ENCODE peak calls at places on chromosome 17, in eight cellular contexts. R, E, U, N, W, S, V and C are unnamed samples.

GRCh38 chr17:4492762-4493561 is 5.7 kb upstream of the SPNS2 start:
- DNase-seq in R (peak), E (peak), U (peak), N (no peak), W (no peak), S (no peak), V (no peak), C (peak)

GRCh38 chr17:8192070-8192815 is 2.3 kb upstream of the BORCS6 start:
- DNase-seq in R (peak), E (peak), U (peak), N (no peak), W (peak), S (peak), V (peak), C (peak)

GRCh38 chr17:4968916-4969550 is 1.4 kb upstream of the SPAG7 start:
- DNase-seq in R (peak), E (peak), U (no peak), N (peak), W (no peak), S (no peak), V (no peak), C (peak)

GRCh38 chr17:8001976-8002645 is at the start of gene GUCY2D:
- DNase-seq in R (no peak), E (no peak), U (no peak), N (no peak), W (no peak), S (no peak), V (no peak), C (no peak)

GRCh38 chr17:16820979-16821543 is 131.0 kb downstream of the CCDC144A start:
- DNase-seq in R (no peak), E (no peak), U (no peak), N (no peak), W (no peak), S (no peak), V (no peak), C (no peak)

GRCh38 chr17:49588726-49589555 is 13.3 kb downstream of the NXPH3 start:
- DNase-seq in R (no peak), E (no peak), U (no peak), N (peak), W (no peak), S (no peak), V (no peak), C (peak)

GRCh38 chr17:49739662-49740271 is 24.2 kb downstream of the FAM117A start:
- DNase-seq in R (peak), E (peak), U (peak), N (no peak), W (peak), S (peak), V (peak), C (peak)

GRCh38 chr17:14352139-14352538 is 51.3 kb downstream of the HS3ST3B1 start:
- DNase-seq in R (no peak), E (no peak), U (no peak), N (no peak), W (no peak), S (no peak), V (no peak), C (peak)

GRCh38 chr17:18919963-18920362 is 32.0 kb upstream of the SLC5A10 start:
- DNase-seq in R (no peak), E (no peak), U (no peak), N (no peak), W (no peak), S (no peak), V (no peak), C (no peak)

GRCh38 chr17:28682655-28683054 is 20.6 kb downstream of the SUPT6H start:
- DNase-seq in R (no peak), E (no peak), U (no peak), N (no peak), W (no peak), S (no peak), V (no peak), C (no peak)

GRCh38 chr17:28686296-28686695 is 24.3 kb downstream of the SUPT6H start:
- DNase-seq in R (no peak), E (no peak), U (no peak), N (no peak), W (no peak), S (no peak), V (no peak), C (no peak)

GRCh38 chr17:28685366-28685765 is 23.4 kb downstream of the SUPT6H start:
- DNase-seq in R (no peak), E (no peak), U (no peak), N (no peak), W (no peak), S (no peak), V (no peak), C (no peak)

GRCh38 chr17:28688481-28688880 is 23.2 kb downstream of the PROCA1 start:
- DNase-seq in R (no peak), E (no peak), U (no peak), N (no peak), W (no peak), S (no peak), V (no peak), C (no peak)

DNA sequence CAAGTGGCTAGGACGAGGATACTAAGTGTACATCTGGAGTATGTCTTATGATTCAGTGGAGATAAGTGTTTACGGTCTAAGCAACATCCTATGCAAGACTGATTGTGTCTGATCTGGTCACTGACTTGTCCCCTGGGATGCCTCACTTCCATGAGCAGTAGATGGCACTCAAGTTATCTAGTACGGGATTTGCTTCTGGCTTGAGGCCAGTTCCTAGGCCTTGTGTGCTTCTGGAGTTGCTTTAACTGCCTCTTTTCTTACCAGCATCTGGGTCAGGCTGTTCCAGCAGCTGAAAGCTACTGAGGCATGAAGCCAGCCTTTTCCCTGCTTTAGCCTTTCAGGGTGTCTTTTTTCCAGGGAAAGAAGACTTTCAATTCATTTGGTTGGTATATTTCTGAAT is 23.0 kb downstream of the SUPT6H start:
- DNase-seq in R (no peak), E (no peak), U (peak), N (no peak), W (peak), S (peak), V (no peak), C (peak)
- TF ChIP-seq CTCF in R (no peak), E (no peak), U (no peak), N (peak), W (no peak), S (peak), V (no peak), C (no peak)

GRCh38 chr17:78883533-78884131 is 19.4 kb downstream of the CEP295NL start:
- DNase-seq in R (peak), E (peak), U (peak), N (peak), W (peak), S (peak), V (no peak), C (peak)
- H3K4me3 ChIP-seq in R (no peak), E (no peak), U (peak), N (peak), W (no peak), S (no peak), V (peak), C (peak)

GRCh38 chr17:82876602-82877391 is 37.0 kb upstream of the ZNF750 start:
- DNase-seq in R (peak), E (peak), U (peak), N (no peak), W (peak), S (peak), V (peak), C (peak)
- TF ChIP-seq CTCF in R (no peak), E (peak), U (peak), N (peak), W (peak), S (peak), V (peak), C (peak)

DNA sequence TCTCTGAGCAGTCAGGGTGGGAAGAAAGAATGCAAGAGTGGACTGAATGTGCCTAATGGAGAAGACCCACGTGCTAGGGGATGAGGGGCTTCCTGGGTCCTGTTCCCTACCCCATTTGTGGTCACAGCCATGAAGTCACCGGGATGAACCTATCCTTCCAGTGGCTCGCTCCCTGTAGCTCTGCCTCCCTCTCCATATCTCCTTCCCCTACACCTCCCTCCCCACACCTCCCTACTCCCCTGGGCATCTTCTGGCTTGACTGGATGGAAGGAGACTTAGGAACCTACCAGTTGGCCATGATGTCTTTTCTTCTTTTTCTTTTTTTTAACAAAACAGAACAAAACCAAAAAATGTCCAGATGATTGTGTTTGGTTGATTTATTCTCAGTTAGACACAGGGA is 14.1 kb downstream of the IGFBP4 start:
- DNase-seq in R (no peak), E (no peak), U (no peak), N (no peak), W (no peak), S (no peak), V (no peak), C (no peak)
- H3K4me3 ChIP-seq in R (no peak), E (no peak), U (no peak), N (no peak), W (no peak), S (no peak), V (no peak), C (no peak)

GRCh38 chr17:30831663-30832437 is at the start of gene ATAD5:
- DNase-seq in R (peak), E (peak), U (peak), N (peak), W (peak), S (peak), V (peak), C (peak)
- TF ChIP-seq CTCF in R (no peak), E (no peak), U (no peak), N (no peak), W (no peak), S (no peak), V (no peak), C (no peak)

DNA sequence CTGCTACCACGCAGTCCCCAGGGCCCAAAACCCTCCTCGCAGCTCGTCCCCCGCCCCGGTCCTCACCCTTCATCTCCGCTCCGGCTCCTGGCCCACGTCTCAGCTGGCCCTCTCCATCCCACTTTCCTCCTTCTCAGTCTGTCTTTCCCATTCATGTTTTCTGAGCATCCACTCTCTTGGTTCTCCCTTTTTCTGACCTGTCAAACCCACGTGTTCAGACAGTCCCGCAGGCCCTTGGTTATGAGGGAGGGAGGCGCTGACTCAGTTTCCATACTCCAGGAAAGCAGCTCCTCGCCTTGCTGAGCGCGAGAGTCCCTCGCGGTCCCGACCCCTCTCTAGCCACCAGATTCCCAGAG is 392 bp upstream of the HID1 start:
- DNase-seq in R (no peak), E (no peak), U (no peak), N (no peak), W (no peak), S (no peak), V (no peak), C (no peak)
- H3K4me3 ChIP-seq in R (no peak), E (peak), U (peak), N (peak), W (no peak), S (peak), V (peak), C (no peak)

GRCh38 chr17:6815775-6816174 is 15.8 kb downstream of the TEKT1 start:
- DNase-seq in R (no peak), E (no peak), U (no peak), N (no peak), W (no peak), S (no peak), V (no peak), C (no peak)
- TF ChIP-seq CTCF in R (no peak), E (no peak), U (no peak), N (no peak), W (no peak), S (no peak), V (no peak), C (no peak)

DNA sequence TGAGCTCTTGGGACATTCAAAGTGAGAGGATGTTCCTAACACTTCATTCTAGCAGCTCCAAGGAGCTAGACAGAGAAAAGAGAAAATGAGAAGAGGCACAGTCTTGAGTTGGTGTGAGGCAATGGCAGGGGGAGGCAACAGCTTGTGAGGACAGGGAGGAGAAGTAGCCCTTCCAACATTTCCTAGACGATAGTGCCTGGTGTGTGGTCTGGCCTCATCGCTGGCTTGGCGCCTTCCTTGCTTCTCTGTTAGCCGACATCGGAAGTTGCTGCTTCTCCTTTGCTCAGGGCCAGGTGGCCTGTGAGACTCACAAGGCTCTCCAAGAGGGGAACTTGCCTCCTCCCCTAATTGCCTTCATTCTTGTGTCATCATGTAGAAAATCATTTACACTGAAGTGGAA is 208.6 kb downstream of the MAP2K4 start:
- DNase-seq in R (no peak), E (no peak), U (no peak), N (no peak), W (no peak), S (no peak), V (no peak), C (no peak)
- H3K4me3 ChIP-seq in R (no peak), E (no peak), U (no peak), N (no peak), W (no peak), S (no peak), V (no peak), C (no peak)

DNA sequence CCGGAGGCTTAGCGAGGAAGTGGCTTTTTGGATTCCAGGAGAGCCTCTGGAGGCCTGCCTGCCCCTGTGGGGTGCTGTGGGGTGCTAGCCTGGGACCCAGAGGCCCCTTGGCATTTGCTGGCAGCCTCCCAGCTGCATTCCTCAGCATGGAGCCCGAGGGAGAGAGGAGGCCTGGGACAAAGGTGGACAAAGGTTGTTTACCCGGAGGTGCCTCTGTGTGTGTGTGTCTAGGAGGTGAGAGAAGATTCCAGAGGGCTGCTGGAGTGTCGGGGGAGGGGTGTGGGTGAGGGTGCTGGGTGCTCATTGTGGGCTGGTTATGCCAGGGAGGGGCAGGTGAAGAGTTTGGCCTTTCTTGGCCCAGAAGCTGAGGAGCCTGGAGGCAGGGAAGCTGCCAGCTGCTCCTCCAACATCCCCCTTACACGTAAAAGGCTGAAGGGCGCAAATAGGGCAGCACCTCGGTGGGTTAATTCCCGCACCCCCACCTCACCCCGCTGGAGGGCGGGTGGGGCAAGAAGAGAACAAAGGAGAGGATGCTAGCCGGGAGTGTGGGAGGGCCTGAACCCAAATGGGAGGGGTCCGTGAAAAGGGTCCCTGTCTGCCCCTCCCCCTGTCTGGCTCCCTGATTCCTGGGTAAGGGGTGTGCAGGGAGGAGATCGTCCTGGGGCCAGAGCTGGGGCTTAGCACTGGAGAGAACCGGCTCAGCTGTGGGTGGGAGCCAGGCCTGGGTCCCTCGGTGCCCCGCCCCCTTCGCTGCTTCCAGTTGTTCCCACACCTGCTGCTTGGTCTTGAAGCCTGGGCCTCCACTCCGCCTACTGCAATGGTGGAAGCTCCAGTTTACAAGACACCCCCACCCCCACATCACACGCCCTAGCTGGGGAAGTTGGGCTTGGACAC is 9.9 kb downstream of the HEXIM2 start:
- DNase-seq in R (peak), E (no peak), U (no peak), N (no peak), W (peak), S (peak), V (peak), C (no peak)
- TF ChIP-seq CTCF in R (no peak), E (no peak), U (no peak), N (no peak), W (no peak), S (no peak), V (no peak), C (no peak)